ENCODE peak calls at places on chromosomes 3 and 15, in ten cellular contexts. One of them, this sample, is unnamed.

GRCh38 chr15:64636101-64636500 is 139.3 kb downstream of the RBPMS2 start:
- DNase-seq in MCF 10A: no peak
- DNase-seq in ACHN: no peak
- DNase-seq in T1000: no peak
- DNase-seq in SHP77: no peak
- DNase-seq in NCI-H1930: no peak
- DNase-seq in activated CD8-positive, alpha-beta memory T cell treated with anti-CD3 and anti-CD28 coated beads, Interleukin-2, amount 50 U/mL, for 48 hours: no peak
- DNase-seq in HFF-Myc: no peak
- DNase-seq in stomach: no peak
- DNase-seq in left ventricle myocardium inferior: no peak
- DNase-seq in this sample: no peak

GRCh38 chr3:158531334-158531733 is 39.7 kb upstream of the MLF1 start:
- DNase-seq in NCI-H1930: no peak
- DNase-seq in MCF 10A: peak
- DNase-seq in left ventricle myocardium inferior: no peak
- DNase-seq in activated CD8-positive, alpha-beta memory T cell treated with anti-CD3 and anti-CD28 coated beads, Interleukin-2, amount 50 U/mL, for 48 hours: no peak
- DNase-seq in HFF-Myc: no peak
- DNase-seq in ACHN: no peak
- DNase-seq in T1000: no peak
- DNase-seq in stomach: no peak
- DNase-seq in SHP77: peak
- DNase-seq in this sample: no peak

GRCh38 chr3:44000586-44000985 is 241.1 kb upstream of the TOPAZ1 start:
- DNase-seq in SHP77: no peak
- DNase-seq in activated CD8-positive, alpha-beta memory T cell treated with anti-CD3 and anti-CD28 coated beads, Interleukin-2, amount 50 U/mL, for 48 hours: no peak
- DNase-seq in MCF 10A: peak
- DNase-seq in NCI-H1930: no peak
- DNase-seq in T1000: no peak
- DNase-seq in HFF-Myc: peak
- DNase-seq in left ventricle myocardium inferior: no peak
- DNase-seq in stomach: no peak
- DNase-seq in ACHN: peak
- DNase-seq in this sample: no peak

GRCh38 chr15:58182460-58183163 is 44.4 kb downstream of the AQP9 start:
- DNase-seq in NCI-H1930: no peak
- DNase-seq in ACHN: peak
- DNase-seq in SHP77: peak
- DNase-seq in T1000: no peak
- DNase-seq in stomach: peak
- DNase-seq in MCF 10A: peak
- DNase-seq in HFF-Myc: no peak
- DNase-seq in activated CD8-positive, alpha-beta memory T cell treated with anti-CD3 and anti-CD28 coated beads, Interleukin-2, amount 50 U/mL, for 48 hours: peak
- DNase-seq in left ventricle myocardium inferior: peak
- DNase-seq in this sample: peak

GRCh38 chr3:146404451-146404850 is 64.9 kb downstream of the PLSCR2 start:
- DNase-seq in SHP77: no peak
- DNase-seq in NCI-H1930: no peak
- DNase-seq in HFF-Myc: no peak
- DNase-seq in activated CD8-positive, alpha-beta memory T cell treated with anti-CD3 and anti-CD28 coated beads, Interleukin-2, amount 50 U/mL, for 48 hours: no peak
- DNase-seq in MCF 10A: no peak
- DNase-seq in ACHN: no peak
- DNase-seq in left ventricle myocardium inferior: no peak
- DNase-seq in stomach: no peak
- DNase-seq in T1000: no peak
- DNase-seq in this sample: no peak

GRCh38 chr3:54538346-54538745 is 389.5 kb downstream of the LRTM1 start:
- DNase-seq in SHP77: no peak
- DNase-seq in ACHN: peak
- DNase-seq in activated CD8-positive, alpha-beta memory T cell treated with anti-CD3 and anti-CD28 coated beads, Interleukin-2, amount 50 U/mL, for 48 hours: no peak
- DNase-seq in HFF-Myc: no peak
- DNase-seq in left ventricle myocardium inferior: no peak
- DNase-seq in MCF 10A: no peak
- DNase-seq in NCI-H1930: no peak
- DNase-seq in T1000: no peak
- DNase-seq in stomach: no peak
- DNase-seq in this sample: peak

GRCh38 chr3:58351920-58352319 is 19.2 kb downstream of the PXK start:
- DNase-seq in left ventricle myocardium inferior: no peak
- DNase-seq in HFF-Myc: no peak
- DNase-seq in NCI-H1930: no peak
- DNase-seq in stomach: no peak
- DNase-seq in SHP77: no peak
- DNase-seq in MCF 10A: no peak
- DNase-seq in ACHN: no peak
- DNase-seq in T1000: no peak
- DNase-seq in activated CD8-positive, alpha-beta memory T cell treated with anti-CD3 and anti-CD28 coated beads, Interleukin-2, amount 50 U/mL, for 48 hours: peak
- DNase-seq in this sample: peak

GRCh38 chr3:12393894-12394293 is 90.4 kb upstream of the TSEN2 start:
- DNase-seq in left ventricle myocardium inferior: no peak
- DNase-seq in stomach: no peak
- DNase-seq in NCI-H1930: peak
- DNase-seq in activated CD8-positive, alpha-beta memory T cell treated with anti-CD3 and anti-CD28 coated beads, Interleukin-2, amount 50 U/mL, for 48 hours: no peak
- DNase-seq in MCF 10A: peak
- DNase-seq in ACHN: peak
- DNase-seq in SHP77: no peak
- DNase-seq in HFF-Myc: peak
- DNase-seq in T1000: no peak
- DNase-seq in this sample: no peak

GRCh38 chr15:50798684-50799083 is 33.2 kb upstream of the SPPL2A start:
- DNase-seq in activated CD8-positive, alpha-beta memory T cell treated with anti-CD3 and anti-CD28 coated beads, Interleukin-2, amount 50 U/mL, for 48 hours: no peak
- DNase-seq in HFF-Myc: no peak
- DNase-seq in T1000: no peak
- DNase-seq in stomach: no peak
- DNase-seq in SHP77: no peak
- DNase-seq in ACHN: no peak
- DNase-seq in NCI-H1930: no peak
- DNase-seq in MCF 10A: peak
- DNase-seq in left ventricle myocardium inferior: no peak
- DNase-seq in this sample: no peak

GRCh38 chr3:115388825-115389224 is 234.5 kb upstream of the GAP43 start:
- DNase-seq in HFF-Myc: no peak
- DNase-seq in left ventricle myocardium inferior: no peak
- DNase-seq in T1000: no peak
- DNase-seq in activated CD8-positive, alpha-beta memory T cell treated with anti-CD3 and anti-CD28 coated beads, Interleukin-2, amount 50 U/mL, for 48 hours: no peak
- DNase-seq in NCI-H1930: no peak
- DNase-seq in MCF 10A: no peak
- DNase-seq in SHP77: no peak
- DNase-seq in stomach: no peak
- DNase-seq in ACHN: no peak
- DNase-seq in this sample: no peak

GRCh38 chr15:33621156-33621555 is 310.4 kb downstream of the RYR3 start:
- DNase-seq in NCI-H1930: no peak
- DNase-seq in activated CD8-positive, alpha-beta memory T cell treated with anti-CD3 and anti-CD28 coated beads, Interleukin-2, amount 50 U/mL, for 48 hours: no peak
- DNase-seq in MCF 10A: no peak
- DNase-seq in left ventricle myocardium inferior: no peak
- DNase-seq in SHP77: no peak
- DNase-seq in T1000: no peak
- DNase-seq in stomach: no peak
- DNase-seq in HFF-Myc: no peak
- DNase-seq in ACHN: no peak
- DNase-seq in this sample: no peak

GRCh38 chr3:52106951-52107611 is 47.1 kb downstream of the POC1A start:
- DNase-seq in activated CD8-positive, alpha-beta memory T cell treated with anti-CD3 and anti-CD28 coated beads, Interleukin-2, amount 50 U/mL, for 48 hours: no peak
- DNase-seq in ACHN: no peak
- DNase-seq in HFF-Myc: no peak
- DNase-seq in T1000: no peak
- DNase-seq in MCF 10A: no peak
- DNase-seq in stomach: no peak
- DNase-seq in SHP77: no peak
- DNase-seq in left ventricle myocardium inferior: no peak
- DNase-seq in NCI-H1930: no peak
- DNase-seq in this sample: no peak

GRCh38 chr3:9914559-9915251 is 2.2 kb upstream of the IL17RC start:
- DNase-seq in activated CD8-positive, alpha-beta memory T cell treated with anti-CD3 and anti-CD28 coated beads, Interleukin-2, amount 50 U/mL, for 48 hours: no peak
- DNase-seq in NCI-H1930: no peak
- DNase-seq in ACHN: no peak
- DNase-seq in T1000: no peak
- DNase-seq in HFF-Myc: no peak
- DNase-seq in MCF 10A: no peak
- DNase-seq in left ventricle myocardium inferior: no peak
- DNase-seq in stomach: no peak
- DNase-seq in SHP77: no peak
- DNase-seq in this sample: peak

GRCh38 chr15:101255615-101256350 is 3.9 kb upstream of the CHSY1 start:
- DNase-seq in activated CD8-positive, alpha-beta memory T cell treated with anti-CD3 and anti-CD28 coated beads, Interleukin-2, amount 50 U/mL, for 48 hours: no peak
- DNase-seq in NCI-H1930: no peak
- DNase-seq in T1000: no peak
- DNase-seq in HFF-Myc: no peak
- DNase-seq in MCF 10A: no peak
- DNase-seq in SHP77: no peak
- DNase-seq in stomach: no peak
- DNase-seq in ACHN: no peak
- DNase-seq in left ventricle myocardium inferior: no peak
- DNase-seq in this sample: no peak

GRCh38 chr15:39835550-39835949 is 52.9 kb upstream of the FSIP1 start:
- DNase-seq in left ventricle myocardium inferior: no peak
- DNase-seq in MCF 10A: no peak
- DNase-seq in SHP77: no peak
- DNase-seq in HFF-Myc: no peak
- DNase-seq in activated CD8-positive, alpha-beta memory T cell treated with anti-CD3 and anti-CD28 coated beads, Interleukin-2, amount 50 U/mL, for 48 hours: no peak
- DNase-seq in ACHN: no peak
- DNase-seq in stomach: no peak
- DNase-seq in T1000: no peak
- DNase-seq in NCI-H1930: no peak
- DNase-seq in this sample: peak

GRCh38 chr3:131731709-131732108 is 228.9 kb upstream of the MRPL3 start:
- DNase-seq in ACHN: no peak
- DNase-seq in T1000: no peak
- DNase-seq in MCF 10A: no peak
- DNase-seq in activated CD8-positive, alpha-beta memory T cell treated with anti-CD3 and anti-CD28 coated beads, Interleukin-2, amount 50 U/mL, for 48 hours: no peak
- DNase-seq in left ventricle myocardium inferior: no peak
- DNase-seq in SHP77: no peak
- DNase-seq in NCI-H1930: no peak
- DNase-seq in stomach: no peak
- DNase-seq in HFF-Myc: no peak
- DNase-seq in this sample: no peak

GRCh38 chr15:29968099-29968892 is 114.5 kb upstream of the GOLGA8J start:
- DNase-seq in MCF 10A: no peak
- DNase-seq in NCI-H1930: no peak
- DNase-seq in stomach: no peak
- DNase-seq in SHP77: no peak
- DNase-seq in left ventricle myocardium inferior: no peak
- DNase-seq in activated CD8-positive, alpha-beta memory T cell treated with anti-CD3 and anti-CD28 coated beads, Interleukin-2, amount 50 U/mL, for 48 hours: no peak
- DNase-seq in HFF-Myc: no peak
- DNase-seq in T1000: no peak
- DNase-seq in ACHN: no peak
- DNase-seq in this sample: peak

GRCh38 chr3:113712129-113712528 is 15.7 kb upstream of the USF3 start:
- DNase-seq in MCF 10A: peak
- DNase-seq in T1000: no peak
- DNase-seq in ACHN: no peak
- DNase-seq in SHP77: no peak
- DNase-seq in HFF-Myc: no peak
- DNase-seq in NCI-H1930: no peak
- DNase-seq in stomach: no peak
- DNase-seq in activated CD8-positive, alpha-beta memory T cell treated with anti-CD3 and anti-CD28 coated beads, Interleukin-2, amount 50 U/mL, for 48 hours: no peak
- DNase-seq in left ventricle myocardium inferior: no peak
- DNase-seq in this sample: no peak

GRCh38 chr15:30062881-30063280 is 19.9 kb upstream of the GOLGA8J start:
- DNase-seq in T1000: no peak
- DNase-seq in NCI-H1930: no peak
- DNase-seq in SHP77: no peak
- DNase-seq in left ventricle myocardium inferior: no peak
- DNase-seq in HFF-Myc: no peak
- DNase-seq in ACHN: no peak
- DNase-seq in stomach: no peak
- DNase-seq in MCF 10A: no peak
- DNase-seq in activated CD8-positive, alpha-beta memory T cell treated with anti-CD3 and anti-CD28 coated beads, Interleukin-2, amount 50 U/mL, for 48 hours: no peak
- DNase-seq in this sample: no peak

GRCh38 chr3:13016083-13016725 is 57.0 kb downstream of the IQSEC1 start:
- DNase-seq in MCF 10A: no peak
- DNase-seq in stomach: peak
- DNase-seq in NCI-H1930: no peak
- DNase-seq in HFF-Myc: no peak
- DNase-seq in activated CD8-positive, alpha-beta memory T cell treated with anti-CD3 and anti-CD28 coated beads, Interleukin-2, amount 50 U/mL, for 48 hours: peak
- DNase-seq in SHP77: peak
- DNase-seq in ACHN: no peak
- DNase-seq in T1000: no peak
- DNase-seq in left ventricle myocardium inferior: peak
- DNase-seq in this sample: no peak

GRCh38 chr3:15440891-15441290 is 13.5 kb downstream of the EAF1 start:
- DNase-seq in stomach: no peak
- DNase-seq in ACHN: no peak
- DNase-seq in activated CD8-positive, alpha-beta memory T cell treated with anti-CD3 and anti-CD28 coated beads, Interleukin-2, amount 50 U/mL, for 48 hours: no peak
- DNase-seq in MCF 10A: peak
- DNase-seq in NCI-H1930: no peak
- DNase-seq in T1000: no peak
- DNase-seq in SHP77: no peak
- DNase-seq in HFF-Myc: no peak
- DNase-seq in left ventricle myocardium inferior: no peak
- DNase-seq in this sample: no peak

GRCh38 chr3:186679151-186679550 is 13.3 kb downstream of the HRG start:
- DNase-seq in T1000: no peak
- DNase-seq in ACHN: no peak
- DNase-seq in SHP77: no peak
- DNase-seq in activated CD8-positive, alpha-beta memory T cell treated with anti-CD3 and anti-CD28 coated beads, Interleukin-2, amount 50 U/mL, for 48 hours: no peak
- DNase-seq in NCI-H1930: no peak
- DNase-seq in left ventricle myocardium inferior: no peak
- DNase-seq in stomach: no peak
- DNase-seq in MCF 10A: no peak
- DNase-seq in HFF-Myc: no peak
- DNase-seq in this sample: no peak

GRCh38 chr15:90879730-90880366 is 4.5 kb upstream of the FES start:
- DNase-seq in activated CD8-positive, alpha-beta memory T cell treated with anti-CD3 and anti-CD28 coated beads, Interleukin-2, amount 50 U/mL, for 48 hours: no peak
- DNase-seq in SHP77: no peak
- DNase-seq in ACHN: no peak
- DNase-seq in T1000: no peak
- DNase-seq in left ventricle myocardium inferior: no peak
- DNase-seq in MCF 10A: no peak
- DNase-seq in HFF-Myc: no peak
- DNase-seq in NCI-H1930: no peak
- DNase-seq in stomach: no peak
- DNase-seq in this sample: no peak

GRCh38 chr3:41304603-41305002 is 105.3 kb downstream of the CTNNB1 start:
- DNase-seq in stomach: no peak
- DNase-seq in HFF-Myc: no peak
- DNase-seq in NCI-H1930: no peak
- DNase-seq in MCF 10A: peak
- DNase-seq in ACHN: no peak
- DNase-seq in activated CD8-positive, alpha-beta memory T cell treated with anti-CD3 and anti-CD28 coated beads, Interleukin-2, amount 50 U/mL, for 48 hours: no peak
- DNase-seq in SHP77: no peak
- DNase-seq in T1000: no peak
- DNase-seq in left ventricle myocardium inferior: no peak
- DNase-seq in this sample: no peak

GRCh38 chr3:197256836-197257444 is 41.5 kb downstream of the DLG1 start:
- DNase-seq in SHP77: no peak
- DNase-seq in MCF 10A: peak
- DNase-seq in HFF-Myc: peak
- DNase-seq in left ventricle myocardium inferior: no peak
- DNase-seq in T1000: no peak
- DNase-seq in activated CD8-positive, alpha-beta memory T cell treated with anti-CD3 and anti-CD28 coated beads, Interleukin-2, amount 50 U/mL, for 48 hours: no peak
- DNase-seq in stomach: no peak
- DNase-seq in ACHN: peak
- DNase-seq in NCI-H1930: no peak
- DNase-seq in this sample: peak

GRCh38 chr3:66048051-66048395 is 9.3 kb upstream of the MAGI1 start:
- DNase-seq in left ventricle myocardium inferior: no peak
- DNase-seq in activated CD8-positive, alpha-beta memory T cell treated with anti-CD3 and anti-CD28 coated beads, Interleukin-2, amount 50 U/mL, for 48 hours: no peak
- DNase-seq in HFF-Myc: no peak
- DNase-seq in stomach: no peak
- DNase-seq in MCF 10A: no peak
- DNase-seq in NCI-H1930: no peak
- DNase-seq in ACHN: no peak
- DNase-seq in SHP77: no peak
- DNase-seq in T1000: no peak
- DNase-seq in this sample: no peak

GRCh38 chr15:62977952-62978811 is 64.4 kb upstream of the TPM1 start:
- DNase-seq in NCI-H1930: no peak
- DNase-seq in T1000: peak
- DNase-seq in ACHN: no peak
- DNase-seq in SHP77: no peak
- DNase-seq in left ventricle myocardium inferior: no peak
- DNase-seq in HFF-Myc: no peak
- DNase-seq in stomach: no peak
- DNase-seq in MCF 10A: peak
- DNase-seq in activated CD8-positive, alpha-beta memory T cell treated with anti-CD3 and anti-CD28 coated beads, Interleukin-2, amount 50 U/mL, for 48 hours: no peak
- DNase-seq in this sample: no peak

GRCh38 chr3:183212096-183212495 is 41.0 kb upstream of the B3GNT5 start:
- DNase-seq in ACHN: no peak
- DNase-seq in HFF-Myc: no peak
- DNase-seq in stomach: no peak
- DNase-seq in NCI-H1930: no peak
- DNase-seq in activated CD8-positive, alpha-beta memory T cell treated with anti-CD3 and anti-CD28 coated beads, Interleukin-2, amount 50 U/mL, for 48 hours: no peak
- DNase-seq in MCF 10A: no peak
- DNase-seq in SHP77: no peak
- DNase-seq in T1000: no peak
- DNase-seq in left ventricle myocardium inferior: no peak
- DNase-seq in this sample: no peak

This sample was measured in GM23338.